ENCODE peak calls at places on chromosomes 11 and 22, in ten cellular contexts. Z, K, N, P, L, S, G, Y, W and U are unnamed samples.

GRCh38 chr11:107591098-107591445 is at the start of gene ELMOD1:
- DNase-seq in N (peak; percentile 68), L (peak; percentile 67), W (peak; percentile 64), K (peak; percentile 66), G (peak; percentile 15), S (no peak), Y (peak; percentile 26), P (no peak), Z (peak; percentile 37), U (no peak)

GRCh38 chr11:131033151-131033651 is 116.9 kb upstream of the SNX19 start:
- DNase-seq in P (no peak), G (peak; percentile 76), W (no peak), N (no peak), K (peak; percentile 81), S (peak; percentile 67), L (peak; percentile 23), Z (no peak), Y (no peak), U (no peak)

GRCh38 chr11:32478277-32478731 is 43.0 kb upstream of the WT1 start:
- DNase-seq in N (no peak), Y (no peak), K (no peak), G (no peak), Z (no peak), S (no peak), P (no peak), W (no peak), L (no peak), U (no peak)

GRCh38 chr11:6647836-6648235 is 7.8 kb downstream of the DCHS1 start:
- DNase-seq in S (no peak), W (no peak), P (no peak), L (no peak), G (no peak), Z (no peak), K (no peak), N (no peak), Y (no peak), U (no peak)

GRCh38 chr11:117477721-117478120 is 150.1 kb downstream of the CEP164 start:
- DNase-seq in N (no peak), Z (no peak), Y (no peak), K (no peak), P (no peak), G (no peak), S (no peak), W (no peak), L (no peak), U (no peak)

GRCh38 chr11:74929431-74930363 is 19.2 kb downstream of the XRRA1 start:
- DNase-seq in N (peak; percentile 67), Z (peak; percentile 83), G (peak; percentile 94), W (peak; percentile 27), S (peak; percentile 76), Y (peak; percentile 85), L (peak; percentile 53), K (peak; percentile 58), P (no peak), U (peak; percentile 36)

GRCh38 chr11:34651551-34651950 is 30.7 kb downstream of the EHF start:
- DNase-seq in L (no peak), Y (no peak), S (no peak), N (no peak), P (no peak), W (no peak), K (no peak), Z (no peak), G (no peak), U (no peak)

GRCh38 chr22:43236401-43237166 is 49.6 kb upstream of the TTLL12 start:
- DNase-seq in W (peak; percentile 43), Z (no peak), G (no peak), L (no peak), S (no peak), N (no peak), P (no peak), K (no peak), Y (no peak), U (no peak)

GRCh38 chr11:30314625-30315024 is 8.3 kb upstream of the ARL14EP start:
- DNase-seq in G (no peak), N (no peak), W (no peak), Z (no peak), K (no peak), P (no peak), L (no peak), S (no peak), Y (no peak), U (no peak)

GRCh38 chr11:29676993-29677392 is 339.8 kb downstream of the KCNA4 start:
- DNase-seq in W (no peak), L (no peak), Z (no peak), S (peak; percentile 19), N (no peak), K (no peak), P (no peak), Y (no peak), G (no peak), U (no peak)

GRCh38 chr11:61917357-61918109 is at the start of gene RAB3IL1:
- DNase-seq in L (peak; percentile 59), Y (no peak), Z (no peak), K (peak; percentile 79), N (no peak), S (peak; percentile 5), W (peak; percentile 82), G (no peak), P (no peak), U (no peak)